ENCODE peak calls at places on chromosomes 12 and 14, in four cellular contexts. One of them, this sample, is unnamed.

GRCh38 chr14:36167431-36167830 is 9.1 kb downstream of the PTCSC3 start:
- DNase-seq in stomach: no peak
- DNase-seq in A549: no peak
- DNase-seq in tibial nerve: no peak
- DNase-seq in this sample: no peak

GRCh38 chr14:31717294-31718085 is 156.3 kb downstream of the NUBPL start:
- DNase-seq in stomach: no peak
- DNase-seq in A549: no peak
- DNase-seq in tibial nerve: no peak
- DNase-seq in this sample: no peak

GRCh38 chr12:113453330-113453729 is 18.3 kb downstream of the LHX5 start:
- DNase-seq in stomach: no peak
- DNase-seq in A549: no peak
- DNase-seq in tibial nerve: no peak
- DNase-seq in this sample: no peak

GRCh38 chr12:32331133-32331532 is 68.2 kb upstream of the FGD4 start:
- DNase-seq in stomach: no peak
- DNase-seq in A549: no peak
- DNase-seq in tibial nerve: no peak
- DNase-seq in this sample: no peak

GRCh38 chr14:50045039-50045711 is 71.2 kb downstream of the VCPKMT start:
- DNase-seq in stomach: peak; percentile 87
- DNase-seq in A549: no peak
- DNase-seq in tibial nerve: peak; percentile 67
- DNase-seq in this sample: peak; percentile 84

GRCh38 chr12:89075890-89076591 is 276.3 kb downstream of the DUSP6 start:
- DNase-seq in stomach: no peak
- DNase-seq in A549: no peak
- DNase-seq in tibial nerve: no peak
- DNase-seq in this sample: no peak

GRCh38 chr12:75599061-75599460 is 87.7 kb upstream of the KRR1 start:
- DNase-seq in stomach: no peak
- DNase-seq in A549: no peak
- DNase-seq in tibial nerve: no peak
- DNase-seq in this sample: no peak

GRCh38 chr14:66082009-66082408 is 404.2 kb upstream of the CCDC196 start:
- DNase-seq in stomach: no peak
- DNase-seq in A549: no peak
- DNase-seq in tibial nerve: no peak
- DNase-seq in this sample: no peak

GRCh38 chr12:105382771-105383632 is 52.5 kb downstream of the C12orf75 start:
- DNase-seq in stomach: no peak
- DNase-seq in A549: peak; percentile 80
- DNase-seq in tibial nerve: peak; percentile 71
- DNase-seq in this sample: no peak

GRCh38 chr14:91228112-91229004 is 16.1 kb downstream of the GPR68 start:
- DNase-seq in stomach: no peak
- DNase-seq in A549: no peak
- DNase-seq in tibial nerve: no peak
- DNase-seq in this sample: no peak

GRCh38 chr14:72781476-72782181 is 112.3 kb downstream of the DPF3 start:
- DNase-seq in stomach: no peak
- DNase-seq in A549: peak; percentile 24
- DNase-seq in tibial nerve: no peak
- DNase-seq in this sample: no peak

GRCh38 chr12:19778822-19779221 is 339.5 kb downstream of the AEBP2 start:
- DNase-seq in stomach: no peak
- DNase-seq in A549: no peak
- DNase-seq in tibial nerve: no peak
- DNase-seq in this sample: no peak

GRCh38 chr12:103250487-103250886 is 245.3 kb downstream of the C12orf42 start:
- DNase-seq in stomach: no peak
- DNase-seq in A549: no peak
- DNase-seq in tibial nerve: no peak
- DNase-seq in this sample: no peak

GRCh38 chr12:3313066-3313465 is 177.9 kb upstream of the PRMT8 start:
- DNase-seq in stomach: no peak
- DNase-seq in A549: no peak
- DNase-seq in tibial nerve: no peak
- DNase-seq in this sample: peak; percentile 30

GRCh38 chr14:101721951-101722661 is 39.4 kb upstream of the PPP2R5C start:
- DNase-seq in stomach: peak; percentile 51
- DNase-seq in A549: no peak
- DNase-seq in tibial nerve: no peak
- DNase-seq in this sample: no peak

GRCh38 chr12:103672401-103673119 is 85.5 kb downstream of the STAB2 start:
- DNase-seq in stomach: no peak
- DNase-seq in A549: no peak
- DNase-seq in tibial nerve: no peak
- DNase-seq in this sample: no peak

GRCh38 chr14:61864329-61864898 is 102.2 kb downstream of the SNAPC1 start:
- DNase-seq in stomach: no peak
- DNase-seq in A549: no peak
- DNase-seq in tibial nerve: no peak
- DNase-seq in this sample: no peak

GRCh38 chr12:51281202-51281924 is 11.1 kb upstream of the SMAGP start:
- DNase-seq in stomach: no peak
- DNase-seq in A549: no peak
- DNase-seq in tibial nerve: no peak
- DNase-seq in this sample: no peak

GRCh38 chr14:84535491-84535890 is 994.5 kb upstream of the FLRT2 start:
- DNase-seq in stomach: no peak
- DNase-seq in A549: no peak
- DNase-seq in tibial nerve: no peak
- DNase-seq in this sample: no peak

GRCh38 chr14:90409209-90409730 is 12.4 kb downstream of the CALM1 start:
- DNase-seq in stomach: no peak
- DNase-seq in A549: peak; percentile 26
- DNase-seq in tibial nerve: peak; percentile 13
- DNase-seq in this sample: peak; percentile 74

GRCh38 chr14:50452979-50453705 is 56.5 kb upstream of the CDKL1 start:
- DNase-seq in stomach: no peak
- DNase-seq in A549: no peak
- DNase-seq in tibial nerve: no peak
- DNase-seq in this sample: no peak

GRCh38 chr12:101902641-101903040 is 25.3 kb downstream of the DRAM1 start:
- DNase-seq in stomach: no peak
- DNase-seq in A549: no peak
- DNase-seq in tibial nerve: no peak
- DNase-seq in this sample: no peak

GRCh38 chr12:108446766-108447165 is 68.3 kb upstream of the FICD start:
- DNase-seq in stomach: no peak
- DNase-seq in A549: no peak
- DNase-seq in tibial nerve: peak; percentile 16
- DNase-seq in this sample: no peak

GRCh38 chr14:64706119-64706465 is 1.9 kb downstream of the PLEKHG3 start:
- DNase-seq in stomach: no peak
- DNase-seq in A549: no peak
- DNase-seq in tibial nerve: no peak
- DNase-seq in this sample: no peak

GRCh38 chr14:70415788-70416187 is 1.1 kb downstream of the SYNJ2BP start:
- DNase-seq in stomach: no peak
- DNase-seq in A549: no peak
- DNase-seq in tibial nerve: no peak
- DNase-seq in this sample: no peak

GRCh38 chr12:12467701-12468218 is 94.9 kb downstream of the DUSP16 start:
- DNase-seq in stomach: no peak
- DNase-seq in A549: no peak
- DNase-seq in tibial nerve: no peak
- DNase-seq in this sample: no peak

GRCh38 chr14:98498019-98498885 is 773.7 kb downstream of the BCL11B start:
- DNase-seq in stomach: no peak
- DNase-seq in A549: no peak
- DNase-seq in tibial nerve: no peak
- DNase-seq in this sample: no peak
- H3K4me1 ChIP-seq in stomach: no peaks in the 10 kb centered on the region
- H3K4me1 ChIP-seq in A549: no peaks in the 10 kb centered on the region
- H3K4me1 ChIP-seq in tibial nerve: no peaks in the 10 kb centered on the region
- H3K4me1 ChIP-seq in this sample: no peaks in the 10 kb centered on the region

GRCh38 chr14:100473249-100473648 is 114.0 kb downstream of the BEGAIN start:
- DNase-seq in stomach: no peak
- DNase-seq in A549: no peak
- DNase-seq in tibial nerve: no peak
- DNase-seq in this sample: no peak

GRCh38 chr14:100476012-100476822 is 111.0 kb downstream of the BEGAIN start:
- DNase-seq in stomach: peak; percentile 42
- DNase-seq in A549: peak; percentile 78
- DNase-seq in tibial nerve: no peak
- DNase-seq in this sample: no peak

GRCh38 chr14:100475268-100475667 is 111.9 kb downstream of the BEGAIN start:
- DNase-seq in stomach: no peak
- DNase-seq in A549: no peak
- DNase-seq in tibial nerve: no peak
- DNase-seq in this sample: no peak

GRCh38 chr14:100472491-100472890 is 114.7 kb downstream of the BEGAIN start:
- DNase-seq in stomach: no peak
- DNase-seq in A549: no peak
- DNase-seq in tibial nerve: no peak
- DNase-seq in this sample: no peak

GRCh38 chr14:100474176-100474575 is 113.0 kb downstream of the BEGAIN start:
- DNase-seq in stomach: no peak
- DNase-seq in A549: no peak
- DNase-seq in tibial nerve: no peak
- DNase-seq in this sample: no peak
- H3K4me3 ChIP-seq in stomach: no peak overlapping the region
- H3K4me3 ChIP-seq in A549: no peak overlapping the region
- H3K4me3 ChIP-seq in tibial nerve: no peak overlapping the region
- H3K4me3 ChIP-seq in this sample: no peak overlapping the region

GRCh38 chr14:73997944-73998451 is 21.1 kb downstream of the ENTPD5 start:
- DNase-seq in stomach: no peak
- DNase-seq in A549: no peak
- DNase-seq in tibial nerve: no peak
- DNase-seq in this sample: no peak

GRCh38 chr14:73998736-73999135 is 20.4 kb downstream of the ENTPD5 start:
- DNase-seq in stomach: no peak
- DNase-seq in A549: no peak
- DNase-seq in tibial nerve: no peak
- DNase-seq in this sample: no peak

GRCh38 chr14:73996731-73997107 is 22.4 kb downstream of the ENTPD5 start:
- DNase-seq in stomach: no peak
- DNase-seq in A549: no peak
- DNase-seq in tibial nerve: no peak
- DNase-seq in this sample: no peak

GRCh38 chr14:73995977-73996378 is 23.1 kb downstream of the ENTPD5 start:
- DNase-seq in stomach: peak; percentile 32
- DNase-seq in A549: no peak
- DNase-seq in tibial nerve: no peak
- DNase-seq in this sample: no peak

GRCh38 chr14:73997108-73997943 is 21.8 kb downstream of the ENTPD5 start:
- DNase-seq in stomach: no peak
- DNase-seq in A549: no peak
- DNase-seq in tibial nerve: no peak
- DNase-seq in this sample: no peak
- TF ChIP-seq POLR2A in stomach: no peak
- TF ChIP-seq POLR2A in A549: no peak
- TF ChIP-seq POLR2A in tibial nerve: no peak
- TF ChIP-seq POLR2A in this sample: no peak

DNA sequence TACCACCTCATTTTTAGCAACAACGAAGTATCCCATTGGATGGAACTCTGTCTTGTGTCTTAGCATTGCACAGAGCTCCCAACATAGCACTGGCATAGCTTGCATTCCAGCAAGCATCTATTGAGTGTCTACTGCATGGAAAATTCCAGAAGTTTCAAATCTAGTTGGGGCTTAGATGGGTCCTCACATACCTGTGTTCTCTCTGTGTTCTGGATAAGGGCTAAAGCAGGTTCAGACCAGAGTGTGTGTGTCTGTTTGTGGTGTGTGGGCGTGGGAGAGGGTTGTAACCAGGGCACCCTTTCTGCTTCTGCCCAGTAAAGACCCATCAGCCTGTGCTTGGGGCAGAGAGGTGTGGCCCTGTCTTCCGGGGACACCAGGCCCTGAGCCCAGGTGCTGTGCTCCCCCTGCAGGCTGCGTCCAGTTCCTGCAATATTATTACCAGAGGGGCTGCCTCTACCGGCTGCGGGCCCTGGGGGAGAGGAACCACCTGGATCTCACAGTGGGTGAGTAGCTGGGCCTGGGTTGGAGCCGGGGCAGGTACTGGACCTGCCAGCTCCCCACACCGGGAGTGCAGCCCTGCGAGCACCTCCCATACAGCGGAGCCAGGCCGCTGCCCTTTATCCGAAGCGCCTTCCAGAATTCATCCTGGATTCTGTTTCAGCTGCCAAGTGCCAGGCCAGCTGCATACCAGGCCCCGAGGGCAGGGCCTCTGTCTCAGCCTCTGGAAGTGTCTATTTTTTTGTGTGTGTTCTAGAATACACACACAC is 20.3 kb downstream of the RHOF start:
- DNase-seq in stomach: peak; percentile 79
- DNase-seq in A549: peak; percentile 91
- DNase-seq in tibial nerve: peak; percentile 37
- DNase-seq in this sample: peak; percentile 75
- H3K4me1 ChIP-seq in stomach: peaks cover 8% of the 10 kb centered on the region
- H3K4me1 ChIP-seq in A549: peaks cover 44% of the 10 kb centered on the region
- H3K4me1 ChIP-seq in tibial nerve: peaks cover 8% of the 10 kb centered on the region
- H3K4me1 ChIP-seq in this sample: peaks cover 24% of the 10 kb centered on the region

This sample was measured in heart left ventricle.